ENCODE peak calls at places on chromosomes 12 and 14, in ten cellular contexts. Q, J, B, L, H, M, Z, K, A and O are unnamed samples.

GRCh38 chr14:68791078-68791983 is 1.5 kb downstream of the ZFP36L1 start:
- DNase-seq in Q (no peak), J (no peak), B (no peak), L (peak), H (peak), M (peak), Z (no peak), K (no peak), A (no peak), O (peak)

GRCh38 chr12:3150820-3151590 is 73.8 kb downstream of the TSPAN9 start:
- DNase-seq in Q (no peak), J (no peak), B (peak), L (peak), H (no peak), M (peak), Z (no peak), K (no peak), A (no peak), O (no peak)

GRCh38 chr14:73462815-73463214 is 4.5 kb upstream of the NUMB start:
- DNase-seq in Q (peak), J (no peak), B (no peak), L (no peak), H (no peak), M (peak), Z (no peak), K (no peak), A (no peak), O (no peak)

GRCh38 chr14:32383337-32384009 is 54.4 kb downstream of the AKAP6 start:
- DNase-seq in Q (no peak), J (no peak), B (no peak), L (no peak), H (no peak), M (peak), Z (no peak), K (no peak), A (no peak), O (no peak)

GRCh38 chr12:68970951-68971350 is 38.0 kb upstream of the CPM start:
- DNase-seq in Q (no peak), J (no peak), B (no peak), L (no peak), H (no peak), M (no peak), Z (no peak), K (no peak), A (no peak), O (no peak)

GRCh38 chr12:131764738-131765137 is 53.8 kb downstream of the SFSWAP start:
- DNase-seq in Q (no peak), J (no peak), B (no peak), L (no peak), H (no peak), M (no peak), Z (no peak), K (no peak), A (no peak), O (no peak)

GRCh38 chr14:90419200-90419599 is 22.4 kb downstream of the CALM1 start:
- DNase-seq in Q (peak), J (peak), B (peak), L (no peak), H (peak), M (peak), Z (peak), K (no peak), A (no peak), O (peak)

GRCh38 chr14:105070760-105071137 is 5.5 kb upstream of the GPR132 start:
- DNase-seq in Q (no peak), J (no peak), B (no peak), L (no peak), H (no peak), M (no peak), Z (no peak), K (no peak), A (no peak), O (no peak)

GRCh38 chr12:105601158-105601557 is 270.7 kb downstream of the C12orf75 start:
- DNase-seq in Q (no peak), J (no peak), B (no peak), L (no peak), H (no peak), M (peak), Z (no peak), K (no peak), A (no peak), O (no peak)

GRCh38 chr14:69066396-69067171 is 86.3 kb downstream of the DCAF5 start:
- DNase-seq in Q (no peak), J (no peak), B (no peak), L (no peak), H (no peak), M (no peak), Z (no peak), K (no peak), A (no peak), O (no peak)

GRCh38 chr12:92030618-92031017 is 115.0 kb downstream of the BTG1 start:
- DNase-seq in Q (no peak), J (peak), B (no peak), L (no peak), H (peak), M (peak), Z (peak), K (no peak), A (no peak), O (no peak)

GRCh38 chr14:70906785-70907171 is 481 bp upstream of the PCNX1 start:
- DNase-seq in Q (no peak), J (no peak), B (no peak), L (no peak), H (no peak), M (no peak), Z (no peak), K (no peak), A (no peak), O (no peak)

GRCh38 chr12:269216-269615 is 6.6 kb upstream of the SLC6A13 start:
- DNase-seq in Q (no peak), J (no peak), B (no peak), L (no peak), H (peak), M (peak), Z (no peak), K (no peak), A (no peak), O (no peak)

GRCh38 chr12:68340404-68341270 is 8.5 kb upstream of the MDM1 start:
- DNase-seq in Q (no peak), J (peak), B (no peak), L (no peak), H (no peak), M (no peak), Z (no peak), K (no peak), A (no peak), O (no peak)

GRCh38 chr14:100017578-100017977 is 47.6 kb upstream of the EVL start:
- DNase-seq in Q (no peak), J (no peak), B (no peak), L (no peak), H (no peak), M (peak), Z (no peak), K (no peak), A (no peak), O (no peak)

GRCh38 chr14:59582161-59582560 is 5.5 kb upstream of the CCDC175 start:
- DNase-seq in Q (no peak), J (no peak), B (no peak), L (no peak), H (no peak), M (no peak), Z (no peak), K (no peak), A (no peak), O (no peak)

GRCh38 chr12:78698747-78699146 is 165.8 kb upstream of the SYT1 start:
- DNase-seq in Q (no peak), J (no peak), B (peak), L (no peak), H (no peak), M (no peak), Z (no peak), K (no peak), A (no peak), O (no peak)

GRCh38 chr12:13075114-13075471 is 28.4 kb downstream of the GSG1 start:
- DNase-seq in Q (no peak), J (no peak), B (no peak), L (no peak), H (no peak), M (no peak), Z (no peak), K (no peak), A (no peak), O (no peak)

GRCh38 chr12:117032593-117033381 is 66.4 kb downstream of the TESC start:
- DNase-seq in Q (no peak), J (peak), B (peak), L (no peak), H (no peak), M (no peak), Z (peak), K (no peak), A (no peak), O (no peak)

GRCh38 chr12:118980407-118981014 is 830 bp upstream of the SRRM4 start:
- DNase-seq in Q (no peak), J (no peak), B (no peak), L (peak), H (no peak), M (no peak), Z (no peak), K (no peak), A (no peak), O (no peak)

GRCh38 chr12:49664167-49664566 is 40.8 kb downstream of the PRPF40B start:
- DNase-seq in Q (no peak), J (no peak), B (no peak), L (no peak), H (no peak), M (no peak), Z (no peak), K (no peak), A (no peak), O (no peak)

GRCh38 chr12:15256760-15257159 is 35.5 kb upstream of the RERG start:
- DNase-seq in Q (no peak), J (peak), B (no peak), L (no peak), H (peak), M (peak), Z (no peak), K (no peak), A (no peak), O (no peak)

GRCh38 chr14:73237786-73238261 is 518 bp downstream of the PAPLN start:
- DNase-seq in Q (no peak), J (peak), B (no peak), L (peak), H (no peak), M (no peak), Z (no peak), K (no peak), A (peak), O (no peak)

GRCh38 chr12:92735131-92735721 is 32.4 kb downstream of the PLEKHG7 start:
- DNase-seq in Q (peak), J (no peak), B (no peak), L (peak), H (no peak), M (peak), Z (no peak), K (no peak), A (no peak), O (no peak)

GRCh38 chr14:104137297-104138097 is 890 bp upstream of the KIF26A start:
- DNase-seq in Q (peak), J (no peak), B (peak), L (peak), H (peak), M (peak), Z (peak), K (peak), A (peak), O (peak)

GRCh38 chr14:61381589-61381988 is 60.2 kb downstream of the PRKCH start:
- DNase-seq in Q (no peak), J (no peak), B (no peak), L (no peak), H (no peak), M (no peak), Z (peak), K (peak), A (no peak), O (no peak)

GRCh38 chr12:28759334-28759733 is 389.7 kb upstream of the FAR2 start:
- DNase-seq in Q (no peak), J (no peak), B (no peak), L (peak), H (no peak), M (peak), Z (no peak), K (no peak), A (no peak), O (no peak)

GRCh38 chr12:25436206-25436912 is 116.7 kb downstream of the LMNTD1 start:
- DNase-seq in Q (peak), J (no peak), B (peak), L (peak), H (peak), M (peak), Z (peak), K (no peak), A (no peak), O (peak)

GRCh38 chr12:130970908-130971233 is 17.2 kb downstream of the ADGRD1 start:
- DNase-seq in Q (no peak), J (peak), B (no peak), L (no peak), H (no peak), M (no peak), Z (no peak), K (no peak), A (no peak), O (no peak)

GRCh38 chr14:104799657-104800599 is 973 bp upstream of the ZBTB42 start:
- DNase-seq in Q (peak), J (peak), B (peak), L (peak), H (peak), M (peak), Z (peak), K (peak), A (peak), O (peak)

GRCh38 chr12:53190108-53190729 is 9.5 kb upstream of the CSAD start:
- DNase-seq in Q (peak), J (peak), B (no peak), L (peak), H (peak), M (peak), Z (peak), K (peak), A (peak), O (peak)

GRCh38 chr14:51860164-51860835 is at the start of gene GNG2:
- DNase-seq in Q (peak), J (peak), B (peak), L (peak), H (peak), M (peak), Z (peak), K (peak), A (peak), O (peak)

GRCh38 chr14:101223147-101223546 is 319.6 kb upstream of the RTL1 start:
- DNase-seq in Q (no peak), J (peak), B (no peak), L (no peak), H (no peak), M (no peak), Z (no peak), K (no peak), A (no peak), O (peak)
- H3K27ac ChIP-seq in Q (no peak), J (no peak), B (no peak), L (no peak), H (no peak), M (no peak), Z (no peak), K (no peak), A (no peak), O (no peak)

GRCh38 chr12:110234197-110235154 is 46.6 kb upstream of the ATP2A2 start:
- DNase-seq in Q (no peak), J (no peak), B (no peak), L (no peak), H (no peak), M (peak), Z (no peak), K (no peak), A (no peak), O (no peak)
- H3K27ac ChIP-seq in Q (peak), J (peak), B (no peak), L (no peak), H (peak), M (no peak), Z (peak), K (peak), A (peak), O (peak)

DNA sequence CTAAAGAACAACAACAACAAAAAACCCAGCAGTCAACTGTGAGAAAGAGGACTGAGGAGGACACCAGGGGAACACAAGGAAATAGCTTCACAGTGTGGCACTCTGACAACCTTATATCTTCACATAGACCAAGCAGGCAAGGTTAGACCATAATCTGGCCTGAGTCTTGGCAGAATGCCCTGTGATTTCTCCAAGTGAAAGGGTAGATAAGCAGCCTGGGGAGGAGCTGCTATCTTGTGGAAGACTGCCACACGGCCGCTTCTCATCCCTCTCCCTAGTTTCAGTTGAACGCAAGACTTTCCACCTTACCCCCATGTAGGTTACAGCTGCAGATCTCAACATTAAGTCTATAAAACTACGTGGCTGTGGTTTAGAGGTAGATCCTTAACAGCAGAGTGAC is 3.7 kb downstream of the SLC25A21 start:
- DNase-seq in Q (no peak), J (no peak), B (no peak), L (no peak), H (peak), M (no peak), Z (no peak), K (no peak), A (no peak), O (no peak)
- H3K27ac ChIP-seq in Q (no peak), J (no peak), B (no peak), L (no peak), H (no peak), M (no peak), Z (no peak), K (no peak), A (no peak), O (no peak)

GRCh38 chr12:112617191-112617505 is 174.4 kb upstream of the RPH3A start:
- DNase-seq in Q (no peak), J (no peak), B (no peak), L (peak), H (no peak), M (no peak), Z (no peak), K (no peak), A (no peak), O (no peak)
- H3K27ac ChIP-seq in Q (no peak), J (no peak), B (no peak), L (no peak), H (no peak), M (no peak), Z (no peak), K (no peak), A (no peak), O (no peak)

GRCh38 chr12:9133243-9133938 is 17.7 kb upstream of the A2M start:
- DNase-seq in Q (no peak), J (no peak), B (no peak), L (no peak), H (no peak), M (peak), Z (no peak), K (no peak), A (no peak), O (no peak)

GRCh38 chr12:9132008-9132535 is 16.4 kb upstream of the A2M start:
- DNase-seq in Q (no peak), J (no peak), B (no peak), L (no peak), H (no peak), M (peak), Z (no peak), K (no peak), A (no peak), O (no peak)

GRCh38 chr12:9134981-9135628 is 19.4 kb upstream of the A2M start:
- DNase-seq in Q (no peak), J (no peak), B (no peak), L (peak), H (no peak), M (peak), Z (no peak), K (peak), A (peak), O (no peak)

GRCh38 chr12:9130244-9130643 is 14.5 kb upstream of the A2M start:
- DNase-seq in Q (no peak), J (no peak), B (no peak), L (no peak), H (no peak), M (no peak), Z (no peak), K (no peak), A (no peak), O (no peak)

GRCh38 chr12:9135903-9136310 is 20.2 kb upstream of the A2M start:
- DNase-seq in Q (no peak), J (no peak), B (no peak), L (no peak), H (no peak), M (no peak), Z (no peak), K (no peak), A (no peak), O (no peak)
- H3K27ac ChIP-seq in Q (no peak), J (no peak), B (no peak), L (no peak), H (no peak), M (no peak), Z (peak), K (peak), A (no peak), O (no peak)

DNA sequence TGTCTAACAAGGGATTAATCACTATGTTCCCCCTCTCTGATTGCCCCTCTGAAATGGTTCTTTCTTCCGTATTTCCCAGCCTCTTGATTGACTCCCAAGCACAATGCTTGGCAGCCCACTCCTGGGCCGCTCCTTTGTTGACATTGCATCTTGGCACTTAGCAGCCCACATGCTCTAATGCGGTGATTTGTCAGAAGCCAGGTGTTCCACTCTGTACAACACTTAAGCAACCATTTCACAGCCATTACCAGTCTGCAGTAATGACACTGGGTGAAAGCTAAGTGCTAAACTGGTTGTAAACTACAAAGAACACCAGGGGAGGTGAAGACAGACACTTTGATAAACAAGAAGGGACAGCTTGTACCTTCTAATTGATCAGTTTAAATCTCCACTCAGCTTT is 353.5 kb downstream of the TMEM132D start:
- DNase-seq in Q (no peak), J (no peak), B (no peak), L (no peak), H (no peak), M (no peak), Z (peak), K (peak), A (no peak), O (peak)
- H3K27ac ChIP-seq in Q (no peak), J (no peak), B (no peak), L (no peak), H (no peak), M (no peak), Z (peak), K (no peak), A (no peak), O (no peak)

GRCh38 chr12:4443616-4444015 is 2.0 kb downstream of the FGF6 start:
- DNase-seq in Q (no peak), J (no peak), B (no peak), L (no peak), H (no peak), M (no peak), Z (no peak), K (no peak), A (no peak), O (no peak)

GRCh38 chr12:4438834-4439596 is 6.6 kb downstream of the FGF6 start:
- DNase-seq in Q (no peak), J (no peak), B (no peak), L (no peak), H (no peak), M (no peak), Z (no peak), K (no peak), A (no peak), O (peak)

GRCh38 chr12:4439736-4440135 is 5.9 kb downstream of the FGF6 start:
- DNase-seq in Q (no peak), J (no peak), B (no peak), L (no peak), H (no peak), M (no peak), Z (no peak), K (no peak), A (no peak), O (peak)

GRCh38 chr12:4441355-4442330 is 4.0 kb downstream of the FGF6 start:
- DNase-seq in Q (no peak), J (peak), B (no peak), L (peak), H (no peak), M (no peak), Z (no peak), K (no peak), A (no peak), O (no peak)

GRCh38 chr12:4440187-4440941 is 5.3 kb downstream of the FGF6 start:
- DNase-seq in Q (no peak), J (no peak), B (no peak), L (peak), H (no peak), M (no peak), Z (no peak), K (no peak), A (no peak), O (peak)
- H3K27ac ChIP-seq in Q (peak), J (no peak), B (no peak), L (peak), H (no peak), M (no peak), Z (no peak), K (no peak), A (no peak), O (no peak)